ENCODE peak calls at places on chromosome 22, in six cellular contexts. C is body of pancreas, Z is iris pigment epithelial cell, X is NCI-H2171, W is GM19239, G is NCI-H187 treated with DMSO at 0.1 percent for 48 hours. V is an unnamed sample.

GRCh38 chr22:22833059-22833458 is 54.6 kb upstream of the IGLL5 start:
- DNase-seq in W (no peak), C (no peak), Z (no peak), G (no peak), X (no peak), V (no peak)

GRCh38 chr22:35921777-35922176 is 106.8 kb downstream of the RBFOX2 start:
- DNase-seq in X (peak; percentile 18), W (no peak), C (peak; percentile 66), G (no peak), Z (peak; percentile 90), V (no peak)

GRCh38 chr22:49328630-49329405 is 498.9 kb downstream of the BRD1 start:
- DNase-seq in W (no peak), C (no peak), Z (no peak), X (no peak), G (no peak), V (no peak)

GRCh38 chr22:43867839-43868652 is 5.7 kb upstream of the SULT4A1 start:
- DNase-seq in W (peak; percentile 43), X (no peak), G (no peak), C (peak; percentile 56), Z (peak; percentile 45), V (no peak)

GRCh38 chr22:17396531-17396930 is 27.3 kb downstream of the CECR2 start:
- DNase-seq in Z (no peak), G (no peak), W (no peak), X (no peak), C (no peak), V (no peak)

GRCh38 chr22:27135582-27135981 is 478.2 kb downstream of the MIAT start:
- DNase-seq in X (no peak), W (no peak), C (no peak), Z (peak; percentile 71), G (no peak), V (no peak)

GRCh38 chr22:40044102-40044869 is 49.5 kb downstream of the FAM83F start:
- DNase-seq in G (peak; percentile 83), Z (peak; percentile 100), W (peak; percentile 97), C (peak; percentile 98), X (peak; percentile 99), V (peak; percentile 87)

GRCh38 chr22:23915230-23915754 is 21.1 kb downstream of the MIF start:
- DNase-seq in W (no peak), X (no peak), G (no peak), C (no peak), Z (no peak), V (no peak)

GRCh38 chr22:45235101-45235777 is 5.5 kb downstream of the KIAA0930 start:
- DNase-seq in W (peak; percentile 90), G (peak; percentile 57), Z (no peak), C (no peak), X (no peak), V (peak; percentile 70)

GRCh38 chr22:41482319-41482935 is 13.5 kb downstream of the ACO2 start:
- DNase-seq in G (no peak), C (no peak), X (no peak), Z (peak; percentile 69), W (no peak), V (no peak)

GRCh38 chr22:28172948-28173360 is 253.9 kb upstream of the PITPNB start:
- DNase-seq in W (no peak), G (no peak), C (no peak), Z (no peak), X (no peak), V (no peak)

GRCh38 chr22:46238541-46238940 is 11.6 kb downstream of the CDPF1 start:
- DNase-seq in X (no peak), Z (no peak), G (no peak), W (no peak), C (no peak), V (no peak)

GRCh38 chr22:48112687-48113521 is 1350.5 kb downstream of the TBC1D22A start:
- DNase-seq in X (no peak), G (no peak), Z (no peak), C (no peak), W (no peak), V (no peak)

GRCh38 chr22:45007946-45008852 is 1.6 kb downstream of the PHF21B start:
- DNase-seq in C (no peak), G (no peak), Z (peak; percentile 5), W (no peak), X (peak; percentile 42), V (no peak)